ENCODE peak calls at places on chromosomes 5 and 9, in seven cellular contexts. S, K, D, L, Y, N and E are unnamed samples.

GRCh38 chr9:71911908-71912325 is 478 bp downstream of the C9orf85 start:
- DNase-seq in S (no peak), K (peak), D (no peak), L (peak), Y (no peak), N (no peak), E (no peak)

GRCh38 chr9:136081826-136082495 is 13.1 kb downstream of the NACC2 start:
- DNase-seq in S (no peak), K (no peak), D (no peak), L (no peak), Y (no peak), N (no peak), E (no peak)

GRCh38 chr5:180111273-180111695 is 39.7 kb upstream of the RNF130 start:
- DNase-seq in S (no peak), K (no peak), D (peak), L (no peak), Y (no peak), N (no peak), E (no peak)

GRCh38 chr5:124754206-124754927 is 7.9 kb upstream of the ZNF608 start:
- DNase-seq in S (no peak), K (peak), D (no peak), L (no peak), Y (no peak), N (no peak), E (no peak)

GRCh38 chr9:105046907-105047651 is 119.1 kb upstream of the ABCA1 start:
- DNase-seq in S (no peak), K (no peak), D (no peak), L (no peak), Y (no peak), N (no peak), E (no peak)

GRCh38 chr5:93117753-93118531 is 463.1 kb downstream of the NR2F1-AS1 start:
- DNase-seq in S (no peak), K (peak), D (no peak), L (peak), Y (no peak), N (no peak), E (no peak)

GRCh38 chr5:181186022-181186421 is 19.0 kb downstream of the TRIM7 start:
- DNase-seq in S (no peak), K (no peak), D (peak), L (no peak), Y (no peak), N (no peak), E (no peak)

GRCh38 chr5:164784230-164784629 is 1278.8 kb downstream of the MAT2B start:
- DNase-seq in S (no peak), K (no peak), D (no peak), L (no peak), Y (no peak), N (no peak), E (no peak)

GRCh38 chr5:124027441-124027840 is 515.5 kb downstream of the CSNK1G3 start:
- DNase-seq in S (no peak), K (no peak), D (no peak), L (no peak), Y (no peak), N (no peak), E (no peak)

GRCh38 chr9:110255417-110256141 is 728 bp downstream of the TXN start:
- DNase-seq in S (peak), K (peak), D (peak), L (peak), Y (no peak), N (no peak), E (no peak)

GRCh38 chr5:140111043-140111858 is 2.7 kb upstream of the PURA start:
- DNase-seq in S (no peak), K (peak), D (no peak), L (no peak), Y (no peak), N (no peak), E (no peak)

GRCh38 chr5:54455413-54456157 is at the start of gene HSPB3:
- DNase-seq in S (no peak), K (peak), D (no peak), L (no peak), Y (no peak), N (peak), E (no peak)

GRCh38 chr9:134329886-134330285 is 3.6 kb downstream of the RXRA start:
- DNase-seq in S (no peak), K (no peak), D (no peak), L (no peak), Y (no peak), N (no peak), E (no peak)

GRCh38 chr9:6584881-6585597 is 60.5 kb downstream of the GLDC start:
- DNase-seq in S (no peak), K (peak), D (no peak), L (peak), Y (no peak), N (no peak), E (no peak)

GRCh38 chr5:81579525-81579924 is 171.4 kb downstream of the SSBP2 start:
- DNase-seq in S (no peak), K (peak), D (no peak), L (peak), Y (no peak), N (no peak), E (no peak)

GRCh38 chr9:88593537-88594185 is 58.7 kb downstream of the NXNL2 start:
- DNase-seq in S (peak), K (peak), D (no peak), L (peak), Y (no peak), N (no peak), E (peak)

GRCh38 chr9:19429590-19429989 is 20.8 kb downstream of the ACER2 start:
- DNase-seq in S (no peak), K (no peak), D (no peak), L (no peak), Y (no peak), N (no peak), E (no peak)

GRCh38 chr5:175873090-175873454 is 1.7 kb downstream of the CPLX2 start:
- DNase-seq in S (no peak), K (no peak), D (no peak), L (peak), Y (no peak), N (no peak), E (no peak)

GRCh38 chr5:128436825-128437224 is 101.2 kb downstream of the FBN2 start:
- DNase-seq in S (no peak), K (peak), D (no peak), L (peak), Y (no peak), N (no peak), E (no peak)

GRCh38 chr5:999724-1000123 is 8.9 kb upstream of the NKD2 start:
- DNase-seq in S (no peak), K (no peak), D (no peak), L (no peak), Y (no peak), N (no peak), E (no peak)